ENCODE peak calls at places on chromosomes 16 and 17, in seven cellular contexts. One of them, this sample, is unnamed.
A peak's percentile ranks its signal among the peaks of the same experiment; 100 is the strongest.

GRCh38 chr16:14344945-14345344 is 273.8 kb downstream of the MRTFB start:
- DNase-seq in ovary: no peak
- DNase-seq in hepatocyte: no peak
- DNase-seq in mucosa of descending colon: no peak
- DNase-seq in uterus: no peak
- DNase-seq in AG04450: no peak
- DNase-seq in NT2/D1: no peak
- DNase-seq in this sample: no peak

GRCh38 chr17:45248132-45248936 is 13.6 kb downstream of the SPATA32 start:
- DNase-seq in uterus: no peak
- DNase-seq in mucosa of descending colon: peak; percentile 84
- DNase-seq in hepatocyte: peak; percentile 82
- DNase-seq in ovary: no peak
- DNase-seq in AG04450: no peak
- DNase-seq in NT2/D1: peak; percentile 30
- DNase-seq in this sample: no peak

GRCh38 chr17:5234645-5235576 is at the start of gene SCIMP:
- DNase-seq in AG04450: no peak
- DNase-seq in ovary: no peak
- DNase-seq in mucosa of descending colon: peak; percentile 28
- DNase-seq in hepatocyte: no peak
- DNase-seq in NT2/D1: no peak
- DNase-seq in uterus: no peak
- DNase-seq in this sample: no peak

GRCh38 chr17:39763046-39763800 is 25.5 kb downstream of the GRB7 start:
- DNase-seq in uterus: no peak
- DNase-seq in mucosa of descending colon: no peak
- DNase-seq in NT2/D1: no peak
- DNase-seq in ovary: no peak
- DNase-seq in AG04450: no peak
- DNase-seq in hepatocyte: no peak
- DNase-seq in this sample: no peak

GRCh38 chr17:68649324-68649723 is 48.2 kb upstream of the FAM20A start:
- DNase-seq in AG04450: no peak
- DNase-seq in ovary: no peak
- DNase-seq in mucosa of descending colon: no peak
- DNase-seq in NT2/D1: no peak
- DNase-seq in uterus: no peak
- DNase-seq in hepatocyte: no peak
- DNase-seq in this sample: no peak

GRCh38 chr16:19136549-19137196 is 22.9 kb downstream of the ITPRIPL2 start:
- DNase-seq in ovary: no peak
- DNase-seq in AG04450: no peak
- DNase-seq in hepatocyte: no peak
- DNase-seq in uterus: no peak
- DNase-seq in mucosa of descending colon: peak; percentile 40
- DNase-seq in NT2/D1: no peak
- DNase-seq in this sample: no peak

GRCh38 chr16:5504028-5504758 is 406.6 kb upstream of the EEF2KMT start:
- DNase-seq in ovary: no peak
- DNase-seq in AG04450: no peak
- DNase-seq in NT2/D1: no peak
- DNase-seq in uterus: no peak
- DNase-seq in mucosa of descending colon: no peak
- DNase-seq in hepatocyte: peak; percentile 44
- DNase-seq in this sample: no peak

GRCh38 chr16:47887496-47887895 is 268.3 kb downstream of the ABCC12 start:
- DNase-seq in NT2/D1: peak; percentile 66
- DNase-seq in hepatocyte: peak; percentile 31
- DNase-seq in mucosa of descending colon: no peak
- DNase-seq in AG04450: no peak
- DNase-seq in uterus: no peak
- DNase-seq in ovary: no peak
- DNase-seq in this sample: no peak

GRCh38 chr17:48556534-48557401 is 11.9 kb upstream of the HOXB2 start:
- DNase-seq in ovary: no peak
- DNase-seq in AG04450: no peak
- DNase-seq in NT2/D1: no peak
- DNase-seq in hepatocyte: no peak
- DNase-seq in mucosa of descending colon: no peak
- DNase-seq in uterus: no peak
- DNase-seq in this sample: no peak

GRCh38 chr17:45812102-45812501 is 28.0 kb downstream of the CRHR1 start:
- DNase-seq in AG04450: no peak
- DNase-seq in hepatocyte: no peak
- DNase-seq in mucosa of descending colon: no peak
- DNase-seq in ovary: no peak
- DNase-seq in NT2/D1: no peak
- DNase-seq in uterus: no peak
- DNase-seq in this sample: no peak

GRCh38 chr16:88924834-88925539 is 52.0 kb downstream of the CBFA2T3 start:
- DNase-seq in mucosa of descending colon: no peak
- DNase-seq in ovary: no peak
- DNase-seq in NT2/D1: peak; percentile 58
- DNase-seq in AG04450: peak; percentile 20
- DNase-seq in hepatocyte: peak; percentile 76
- DNase-seq in uterus: peak; percentile 45
- DNase-seq in this sample: peak; percentile 78

GRCh38 chr16:89958068-89958467 is 9.5 kb downstream of the DEF8 start:
- DNase-seq in AG04450: no peak
- DNase-seq in uterus: no peak
- DNase-seq in NT2/D1: no peak
- DNase-seq in mucosa of descending colon: peak; percentile 28
- DNase-seq in hepatocyte: no peak
- DNase-seq in ovary: no peak
- DNase-seq in this sample: peak; percentile 70

GRCh38 chr17:77228224-77229215 is 87.8 kb downstream of the SEC14L1 start:
- DNase-seq in hepatocyte: no peak
- DNase-seq in mucosa of descending colon: no peak
- DNase-seq in AG04450: no peak
- DNase-seq in uterus: no peak
- DNase-seq in NT2/D1: no peak
- DNase-seq in ovary: no peak
- DNase-seq in this sample: no peak

GRCh38 chr16:64311241-64311640 is 810.6 kb downstream of the CDH11 start:
- DNase-seq in hepatocyte: no peak
- DNase-seq in uterus: no peak
- DNase-seq in NT2/D1: no peak
- DNase-seq in mucosa of descending colon: no peak
- DNase-seq in AG04450: no peak
- DNase-seq in ovary: no peak
- DNase-seq in this sample: no peak

GRCh38 chr17:4998027-4998665 is 396 bp downstream of the KIF1C start:
- DNase-seq in hepatocyte: no peak
- DNase-seq in ovary: peak; percentile 73
- DNase-seq in NT2/D1: peak; percentile 22
- DNase-seq in mucosa of descending colon: peak; percentile 47
- DNase-seq in uterus: peak; percentile 46
- DNase-seq in AG04450: no peak
- DNase-seq in this sample: peak; percentile 68

GRCh38 chr17:47188266-47188665 is 829 bp downstream of the CDC27 start:
- DNase-seq in mucosa of descending colon: no peak
- DNase-seq in hepatocyte: no peak
- DNase-seq in AG04450: no peak
- DNase-seq in NT2/D1: no peak
- DNase-seq in uterus: no peak
- DNase-seq in ovary: no peak
- DNase-seq in this sample: no peak

GRCh38 chr17:488993-489757 is 136.6 kb upstream of the RPH3AL start:
- DNase-seq in NT2/D1: no peak
- DNase-seq in hepatocyte: no peak
- DNase-seq in AG04450: no peak
- DNase-seq in uterus: no peak
- DNase-seq in ovary: peak; percentile 46
- DNase-seq in mucosa of descending colon: no peak
- DNase-seq in this sample: no peak

GRCh38 chr17:13638855-13639458 is 37.2 kb upstream of the HS3ST3A1 start:
- DNase-seq in NT2/D1: peak; percentile 35
- DNase-seq in AG04450: no peak
- DNase-seq in ovary: no peak
- DNase-seq in hepatocyte: no peak
- DNase-seq in mucosa of descending colon: no peak
- DNase-seq in uterus: no peak
- DNase-seq in this sample: no peak

DNA sequence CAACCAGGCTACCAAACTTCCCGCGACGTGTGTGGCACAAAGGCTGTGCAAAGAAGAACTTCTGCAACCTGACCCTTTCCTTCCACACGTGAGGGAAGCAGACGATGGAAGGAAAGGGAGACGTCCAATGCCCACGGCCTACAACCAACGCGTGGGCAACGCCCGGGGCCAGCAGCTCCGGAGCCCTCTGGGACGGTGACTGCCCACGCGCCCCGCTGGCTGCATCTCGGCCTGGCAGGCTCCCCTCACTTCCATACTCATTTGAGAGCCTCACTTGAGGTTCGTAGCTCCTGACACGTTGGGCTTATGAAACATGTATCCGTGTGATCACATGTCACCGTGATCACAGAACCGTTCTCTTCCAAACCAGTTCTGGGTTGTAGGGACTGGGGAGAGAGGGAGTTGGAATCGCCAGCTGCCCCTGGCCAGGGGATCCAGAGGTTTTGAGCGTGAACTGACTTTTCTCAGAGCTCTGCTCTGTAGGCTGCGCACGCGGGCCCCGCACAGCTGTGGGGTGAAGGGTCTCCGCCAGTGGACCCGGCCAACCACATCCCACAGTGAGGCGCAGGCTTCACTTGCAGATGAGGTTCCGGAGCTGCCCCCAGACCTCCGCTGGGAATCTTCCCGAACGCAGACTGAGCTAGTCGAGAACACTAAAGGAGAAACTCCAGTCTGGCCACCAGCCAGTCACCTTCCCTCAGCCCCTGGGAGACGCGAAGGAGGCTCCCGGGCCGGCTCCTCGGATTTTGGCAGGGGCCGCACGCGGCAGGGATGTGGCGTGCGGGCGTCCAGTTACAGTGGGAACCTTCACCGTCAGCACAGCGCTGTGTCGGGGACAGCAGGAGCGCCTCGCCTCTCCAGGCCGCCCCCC is 1.0 kb downstream of the LMF1 start:
- DNase-seq in ovary: peak; percentile 60
- DNase-seq in AG04450: no peak
- DNase-seq in NT2/D1: no peak
- DNase-seq in mucosa of descending colon: peak; percentile 31
- DNase-seq in uterus: no peak
- DNase-seq in hepatocyte: peak; percentile 48
- DNase-seq in this sample: peak; percentile 48
- H3K4me3 ChIP-seq in ovary: peak overlapping the region; percentile 96
- H3K4me3 ChIP-seq in AG04450: peak overlapping the region; percentile 80
- H3K4me3 ChIP-seq in NT2/D1: peak overlapping the region; percentile 83
- H3K4me3 ChIP-seq in mucosa of descending colon: peak overlapping the region; percentile 71
- H3K4me3 ChIP-seq in uterus: peak overlapping the region; percentile 88
- H3K4me3 ChIP-seq in hepatocyte: peak overlapping the region; percentile 47
- H3K4me3 ChIP-seq in this sample: peak overlapping the region; percentile 96

GRCh38 chr16:3065742-3066439 is 451 bp downstream of the IL32 start:
- DNase-seq in uterus: no peak
- DNase-seq in AG04450: no peak
- DNase-seq in ovary: no peak
- DNase-seq in hepatocyte: no peak
- DNase-seq in mucosa of descending colon: peak; percentile 41
- DNase-seq in NT2/D1: no peak
- DNase-seq in this sample: no peak

GRCh38 chr16:3062553-3062952 is 2.9 kb upstream of the IL32 start:
- DNase-seq in mucosa of descending colon: no peak
- DNase-seq in AG04450: no peak
- DNase-seq in ovary: no peak
- DNase-seq in NT2/D1: no peak
- DNase-seq in hepatocyte: no peak
- DNase-seq in uterus: no peak
- DNase-seq in this sample: no peak

GRCh38 chr16:3063617-3064389 is 1.6 kb upstream of the IL32 start:
- DNase-seq in hepatocyte: no peak
- DNase-seq in AG04450: no peak
- DNase-seq in mucosa of descending colon: no peak
- DNase-seq in ovary: no peak
- DNase-seq in NT2/D1: peak; percentile 49
- DNase-seq in uterus: no peak
- DNase-seq in this sample: no peak

GRCh38 chr16:3066440-3066748 is 954 bp downstream of the IL32 start:
- DNase-seq in ovary: no peak
- DNase-seq in hepatocyte: no peak
- DNase-seq in NT2/D1: no peak
- DNase-seq in uterus: no peak
- DNase-seq in mucosa of descending colon: no peak
- DNase-seq in AG04450: no peak
- DNase-seq in this sample: no peak

GRCh38 chr16:3065069-3065741 is at the start of gene IL32:
- DNase-seq in uterus: peak; percentile 53
- DNase-seq in ovary: peak; percentile 63
- DNase-seq in hepatocyte: peak; percentile 89
- DNase-seq in NT2/D1: no peak
- DNase-seq in AG04450: peak; percentile 36
- DNase-seq in mucosa of descending colon: peak; percentile 87
- DNase-seq in this sample: no peak
- H3K4me3 ChIP-seq in uterus: no peak within 1 kb of the TSS
- H3K4me3 ChIP-seq in ovary: peak within 1 kb of the TSS; percentile 18
- H3K4me3 ChIP-seq in hepatocyte: no peak within 1 kb of the TSS
- H3K4me3 ChIP-seq in NT2/D1: no peak within 1 kb of the TSS
- H3K4me3 ChIP-seq in AG04450: peak within 1 kb of the TSS; percentile 51
- H3K4me3 ChIP-seq in mucosa of descending colon: peak within 1 kb of the TSS; percentile 4
- H3K4me3 ChIP-seq in this sample: peak within 1 kb of the TSS; percentile 73

GRCh38 chr16:3950343-3951193 is 70.1 kb upstream of the CREBBP start:
- DNase-seq in mucosa of descending colon: peak; percentile 65
- DNase-seq in hepatocyte: peak; percentile 78
- DNase-seq in NT2/D1: no peak
- DNase-seq in uterus: peak; percentile 87
- DNase-seq in ovary: peak; percentile 86
- DNase-seq in AG04450: peak; percentile 93
- DNase-seq in this sample: peak; percentile 84

GRCh38 chr16:3951861-3952332 is 71.4 kb upstream of the CREBBP start:
- DNase-seq in ovary: no peak
- DNase-seq in uterus: no peak
- DNase-seq in NT2/D1: no peak
- DNase-seq in mucosa of descending colon: no peak
- DNase-seq in AG04450: no peak
- DNase-seq in hepatocyte: no peak
- DNase-seq in this sample: no peak

GRCh38 chr16:3949287-3949686 is 68.8 kb upstream of the CREBBP start:
- DNase-seq in uterus: no peak
- DNase-seq in hepatocyte: no peak
- DNase-seq in ovary: no peak
- DNase-seq in mucosa of descending colon: no peak
- DNase-seq in AG04450: no peak
- DNase-seq in NT2/D1: no peak
- DNase-seq in this sample: peak; percentile 59

GRCh38 chr16:3948378-3948995 is 68.0 kb upstream of the CREBBP start:
- DNase-seq in mucosa of descending colon: no peak
- DNase-seq in NT2/D1: no peak
- DNase-seq in ovary: no peak
- DNase-seq in hepatocyte: no peak
- DNase-seq in AG04450: no peak
- DNase-seq in uterus: no peak
- DNase-seq in this sample: no peak

GRCh38 chr16:3949946-3950342 is 69.4 kb upstream of the CREBBP start:
- DNase-seq in hepatocyte: no peak
- DNase-seq in uterus: no peak
- DNase-seq in AG04450: no peak
- DNase-seq in ovary: no peak
- DNase-seq in mucosa of descending colon: no peak
- DNase-seq in NT2/D1: no peak
- DNase-seq in this sample: no peak
- H3K4me3 ChIP-seq in hepatocyte: no peak overlapping the region
- H3K4me3 ChIP-seq in uterus: peak overlapping the region; percentile 29
- H3K4me3 ChIP-seq in AG04450: peak overlapping the region; percentile 54
- H3K4me3 ChIP-seq in ovary: peak overlapping the region; percentile 23
- H3K4me3 ChIP-seq in mucosa of descending colon: no peak overlapping the region
- H3K4me3 ChIP-seq in NT2/D1: no peak overlapping the region
- H3K4me3 ChIP-seq in this sample: peak overlapping the region; percentile 47

GRCh38 chr16:3099395-3099731 is 269 bp upstream of the ZSCAN10 start:
- DNase-seq in AG04450: no peak
- DNase-seq in mucosa of descending colon: no peak
- DNase-seq in NT2/D1: no peak
- DNase-seq in uterus: no peak
- DNase-seq in ovary: no peak
- DNase-seq in hepatocyte: no peak
- DNase-seq in this sample: no peak
- H3K4me3 ChIP-seq in AG04450: no peak overlapping the region
- H3K4me3 ChIP-seq in mucosa of descending colon: no peak overlapping the region
- H3K4me3 ChIP-seq in NT2/D1: peak overlapping the region; percentile 97
- H3K4me3 ChIP-seq in uterus: no peak overlapping the region
- H3K4me3 ChIP-seq in ovary: no peak overlapping the region
- H3K4me3 ChIP-seq in hepatocyte: no peak overlapping the region
- H3K4me3 ChIP-seq in this sample: peak overlapping the region; percentile 52